ENCODE peak calls at places on chromosomes 6 and 20, in eight cellular contexts. P is Calu3; I is progenitor cell of endocrine pancreas; Z is type B pancreatic cell; W is CD4-positive, alpha-beta T cell; R is fibroblast of the aortic adventitia; M is dorsolateral prefrontal cortex; E is AG10803. A is an unnamed sample.

GRCh38 chr6:20699402-20699801 is 165.1 kb downstream of the CDKAL1 start:
- DNase-seq in P (no peak), W (no peak), Z (no peak), E (no peak), M (no peak), R (no peak), I (no peak), A (no peak)

GRCh38 chr6:36039113-36039512 is 11.5 kb downstream of the MAPK14 start:
- DNase-seq in Z (no peak), I (no peak), M (no peak), W (no peak), E (no peak), P (no peak), R (no peak), A (no peak)

GRCh38 chr20:42779216-42779615 is 410.5 kb downstream of the PTPRT start:
- DNase-seq in E (no peak), Z (no peak), I (no peak), P (no peak), W (no peak), M (no peak), R (no peak), A (no peak)

GRCh38 chr6:68343901-68344300 is 291.2 kb upstream of the ADGRB3 start:
- DNase-seq in Z (no peak), W (no peak), M (no peak), E (no peak), R (peak; percentile 2), P (peak; percentile 3), I (no peak), A (no peak)

GRCh38 chr6:12735786-12736185 is 19.2 kb downstream of the PHACTR1 start:
- DNase-seq in E (no peak), P (no peak), R (no peak), W (no peak), M (no peak), Z (no peak), I (no peak), A (no peak)

GRCh38 chr20:59010995-59011873 is 4.2 kb upstream of the CTSZ start:
- DNase-seq in P (peak; percentile 73), M (peak; percentile 18), R (peak; percentile 70), I (no peak), Z (no peak), E (peak; percentile 96), W (no peak), A (no peak)

GRCh38 chr6:10659697-10660348 is 34.6 kb downstream of the C6orf52 start:
- DNase-seq in Z (peak; percentile 69), E (no peak), P (no peak), R (no peak), M (no peak), W (no peak), I (peak; percentile 41), A (no peak)

GRCh38 chr20:64184795-64185194 is 20.5 kb downstream of the MYT1 start:
- DNase-seq in Z (no peak), E (no peak), M (no peak), R (no peak), I (no peak), W (no peak), P (no peak), A (no peak)

GRCh38 chr6:4774715-4775590 is 1.3 kb upstream of the CDYL start:
- DNase-seq in P (peak; percentile 34), W (no peak), R (no peak), M (peak; percentile 43), I (no peak), Z (no peak), E (no peak), A (peak; percentile 78)

GRCh38 chr20:41140226-41141133 is 3.1 kb downstream of the PLCG1 start:
- DNase-seq in W (no peak), I (no peak), Z (no peak), E (no peak), P (no peak), M (no peak), R (no peak), A (no peak)

GRCh38 chr6:20234136-20234535 is 21.9 kb upstream of the MBOAT1 start:
- DNase-seq in Z (no peak), P (no peak), M (no peak), R (no peak), E (peak; percentile 22), W (no peak), I (no peak), A (no peak)

GRCh38 chr20:34979366-34980153 is 23.9 kb downstream of the MYH7B start:
- DNase-seq in Z (no peak), E (no peak), I (no peak), W (no peak), R (no peak), M (no peak), P (no peak), A (no peak)

GRCh38 chr6:38241200-38241599 is 398.5 kb downstream of the BTBD9 start:
- DNase-seq in R (no peak), M (no peak), E (no peak), I (no peak), P (no peak), W (no peak), Z (no peak), A (no peak)

GRCh38 chr6:6543181-6543879 is 45.2 kb upstream of the LY86 start:
- DNase-seq in W (no peak), P (no peak), M (no peak), I (no peak), Z (no peak), R (no peak), E (peak; percentile 23), A (no peak)

GRCh38 chr6:7993952-7994351 is 70.2 kb downstream of the BLOC1S5 start:
- DNase-seq in P (no peak), E (no peak), I (no peak), Z (no peak), W (no peak), M (no peak), R (no peak), A (no peak)
- TF ChIP-seq CTCF in P (no peak), E (no peak), I (no peak), Z (no peak), W (no peak), M (no peak), R (no peak), A (no peak)

GRCh38 chr6:154457881-154458284 is 52.6 kb downstream of the CNKSR3 start:
- DNase-seq in E (no peak), W (no peak), I (no peak), P (no peak), R (no peak), Z (no peak), M (no peak), A (no peak)

GRCh38 chr6:154460306-154461071 is 50.0 kb downstream of the CNKSR3 start:
- DNase-seq in E (peak; percentile 83), P (no peak), I (no peak), Z (no peak), M (no peak), W (no peak), R (peak; percentile 59), A (no peak)

GRCh38 chr6:154457046-154457713 is 53.3 kb downstream of the CNKSR3 start:
- DNase-seq in M (no peak), W (no peak), Z (no peak), E (no peak), R (no peak), P (no peak), I (no peak), A (no peak)

GRCh38 chr6:154459513-154459912 is 51.0 kb downstream of the CNKSR3 start:
- DNase-seq in M (no peak), Z (no peak), R (no peak), I (no peak), W (no peak), P (no peak), E (no peak), A (no peak)

GRCh38 chr6:154458565-154459475 is 51.7 kb downstream of the CNKSR3 start:
- DNase-seq in I (no peak), R (peak; percentile 16), Z (no peak), M (no peak), W (no peak), P (no peak), E (peak; percentile 13), A (no peak)
- TF ChIP-seq CTCF in I (no peak), R (no peak), Z (no peak), M (no peak), W (no peak), P (no peak), E (no peak), A (no peak)

DNA sequence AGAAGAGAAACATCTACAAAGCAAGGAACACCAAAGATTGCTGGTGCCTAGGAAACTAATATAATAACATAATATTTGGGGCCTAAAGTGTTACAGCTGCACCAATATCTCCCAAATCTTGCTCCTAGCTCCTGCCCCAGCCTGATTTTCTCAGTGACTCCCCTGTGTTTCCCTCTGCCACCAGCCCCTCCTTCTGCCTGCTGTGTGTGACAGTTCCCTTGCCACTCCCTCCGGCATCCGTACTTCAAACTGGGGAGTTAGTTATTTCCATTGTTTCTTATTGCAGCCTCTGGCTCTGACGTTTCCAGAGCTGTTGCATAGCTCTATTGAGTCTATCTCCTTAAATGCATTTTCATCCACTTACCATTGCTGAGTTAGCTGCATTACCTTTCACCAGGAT is 43.0 kb downstream of the ESR1 start:
- DNase-seq in R (no peak), E (no peak), I (no peak), P (no peak), Z (no peak), M (no peak), W (no peak), A (no peak)
- TF ChIP-seq CTCF in R (no peak), E (no peak), I (no peak), P (no peak), Z (no peak), M (no peak), W (no peak), A (no peak)

GRCh38 chr20:37781626-37782025 is 87.8 kb downstream of the CTNNBL1 start:
- DNase-seq in Z (no peak), P (no peak), R (no peak), W (no peak), E (peak; percentile 6), M (no peak), I (no peak), A (no peak)
- TF ChIP-seq CTCF in Z (no peak), P (no peak), R (no peak), W (no peak), E (peak; percentile 4), M (no peak), I (no peak), A (no peak)

A was measured in coronary artery.